ENCODE peak calls at places on chromosomes 2 and 18, in six cellular contexts. O, Z, M, L, X and G are unnamed samples.

GRCh38 chr2:69340101-69340775 is 46.8 kb downstream of the GFPT1 start:
- DNase-seq in M (no peak), X (no peak), Z (no peak), O (no peak), L (no peak), G (no peak)

GRCh38 chr2:169683054-169683424 is 11.2 kb downstream of the CFAP210 start:
- DNase-seq in M (no peak), X (no peak), O (no peak), Z (no peak), L (no peak), G (no peak)

GRCh38 chr2:156322103-156322671 is 10.3 kb downstream of the NR4A2 start:
- DNase-seq in O (no peak), X (no peak), L (no peak), M (no peak), Z (no peak), G (no peak)

GRCh38 chr2:32864337-32864736 is 82.4 kb upstream of the LTBP1 start:
- DNase-seq in Z (no peak), X (no peak), L (no peak), O (no peak), M (no peak), G (no peak)

GRCh38 chr2:43609304-43609883 is 13.6 kb upstream of the THADA start:
- DNase-seq in Z (peak), X (no peak), O (peak), M (peak), L (peak), G (no peak)

GRCh38 chr2:29113891-29114321 is 1.3 kb upstream of the CLIP4 start:
- DNase-seq in X (no peak), O (peak), L (peak), Z (no peak), M (no peak), G (no peak)

GRCh38 chr2:20242727-20243377 is 17.9 kb upstream of the SDC1 start:
- DNase-seq in M (no peak), X (no peak), Z (peak), L (peak), O (no peak), G (no peak)

GRCh38 chr2:239858179-239858578 is 167.0 kb downstream of the NDUFA10 start:
- DNase-seq in M (peak), Z (no peak), X (no peak), O (no peak), L (no peak), G (no peak)

GRCh38 chr2:234251326-234252271 is 201.1 kb downstream of the SPP2 start:
- DNase-seq in O (no peak), Z (peak), X (no peak), L (no peak), M (no peak), G (peak)

GRCh38 chr2:119197529-119198266 is 25.9 kb upstream of the STEAP3 start:
- DNase-seq in L (no peak), M (no peak), O (no peak), X (no peak), Z (peak), G (no peak)

GRCh38 chr2:16314001-16314400 is 351.6 kb downstream of the CYRIA start:
- DNase-seq in Z (no peak), O (no peak), L (no peak), X (no peak), M (no peak), G (no peak)

GRCh38 chr2:19536136-19536535 is 177.7 kb upstream of the OSR1 start:
- DNase-seq in O (no peak), X (no peak), L (no peak), Z (peak), M (no peak), G (no peak)

GRCh38 chr2:120262761-120263428 is 10.2 kb downstream of the RALB start:
- DNase-seq in X (no peak), O (no peak), L (no peak), M (peak), Z (no peak), G (no peak)

GRCh38 chr2:193240752-193241151 is 1046.0 kb upstream of the TMEFF2 start:
- DNase-seq in X (no peak), L (peak), Z (peak), O (no peak), M (peak), G (peak)

GRCh38 chr18:58183226-58183625 is 139.2 kb downstream of the NEDD4L start:
- DNase-seq in X (no peak), L (no peak), M (no peak), O (no peak), Z (no peak), G (peak)

GRCh38 chr18:79863946-79864725 is 66.4 kb downstream of the KCNG2 start:
- DNase-seq in O (no peak), X (no peak), L (no peak), Z (no peak), M (no peak), G (no peak)

GRCh38 chr2:239319261-239319661 is 81.6 kb downstream of the HDAC4 start:
- DNase-seq in Z (no peak), X (no peak), M (peak), O (no peak), L (no peak), G (peak)

GRCh38 chr2:150095361-150095760 is 392.1 kb downstream of the RND3 start:
- DNase-seq in X (no peak), M (no peak), O (no peak), L (no peak), Z (no peak), G (no peak)

GRCh38 chr2:171513719-171514160 is 8.5 kb upstream of the CYBRD1 start:
- DNase-seq in X (no peak), O (no peak), Z (no peak), M (peak), L (no peak), G (no peak)

GRCh38 chr2:9287400-9288059 is 80.9 kb downstream of the ASAP2 start:
- DNase-seq in X (no peak), O (peak), Z (peak), L (no peak), M (no peak), G (no peak)

GRCh38 chr18:2303517-2304238 is 267.6 kb downstream of the METTL4 start:
- DNase-seq in L (no peak), X (no peak), O (no peak), Z (no peak), M (peak), G (no peak)

GRCh38 chr2:217858519-217859466 is 144.0 kb downstream of the TNS1 start:
- DNase-seq in O (no peak), M (no peak), L (peak), X (no peak), Z (peak), G (peak)

GRCh38 chr2:148565272-148565894 is 79.2 kb upstream of the EPC2 start:
- DNase-seq in Z (no peak), O (no peak), M (no peak), L (peak), X (no peak), G (no peak)

GRCh38 chr18:22822024-22822423 is 111.1 kb upstream of the RBBP8 start:
- DNase-seq in X (peak), L (no peak), M (no peak), O (peak), Z (no peak), G (no peak)

GRCh38 chr2:69149631-69150215 is 136.7 kb downstream of the ANTXR1 start:
- DNase-seq in L (peak), M (no peak), X (peak), O (no peak), Z (no peak), G (no peak)

GRCh38 chr2:45892236-45892701 is 240.8 kb downstream of the PRKCE start:
- DNase-seq in L (no peak), X (no peak), O (no peak), M (no peak), Z (no peak), G (no peak)

GRCh38 chr2:55232863-55233657 is 572 bp downstream of the RPS27A start:
- DNase-seq in Z (no peak), O (no peak), L (peak), M (peak), X (no peak), G (no peak)

DNA sequence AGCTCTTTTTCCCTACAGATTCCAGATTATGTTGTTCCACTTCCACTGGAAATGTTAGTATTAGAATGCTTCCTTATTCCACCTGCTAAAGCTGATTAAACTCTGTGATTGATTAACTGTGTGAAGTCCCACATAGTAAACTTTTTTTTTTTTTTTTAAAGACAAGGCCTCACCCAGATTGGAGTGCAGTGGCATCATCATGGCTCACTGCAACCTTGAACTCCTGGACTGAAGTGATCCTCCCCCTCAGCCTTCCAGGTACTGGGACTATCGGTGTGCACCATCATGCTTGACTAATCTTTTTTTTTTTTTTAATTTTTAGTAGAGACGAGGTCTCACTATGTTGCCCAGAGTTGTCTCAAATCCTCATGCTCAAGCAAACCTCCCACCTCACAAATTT is 108.5 kb upstream of the RBMS1 start:
- DNase-seq in Z (peak), O (no peak), L (no peak), X (no peak), M (no peak), G (no peak)
- TF ChIP-seq JUND in Z (no peak), O (no peak), L (no peak), X (no peak), M (no peak), G (no peak)

GRCh38 chr18:42861259-42861658 is 254.2 kb downstream of the RIT2 start:
- DNase-seq in M (no peak), O (no peak), Z (no peak), L (no peak), X (no peak), G (no peak)

GRCh38 chr18:42854558-42854957 is 260.9 kb downstream of the RIT2 start:
- DNase-seq in O (no peak), X (no peak), M (no peak), L (no peak), Z (no peak), G (no peak)

DNA sequence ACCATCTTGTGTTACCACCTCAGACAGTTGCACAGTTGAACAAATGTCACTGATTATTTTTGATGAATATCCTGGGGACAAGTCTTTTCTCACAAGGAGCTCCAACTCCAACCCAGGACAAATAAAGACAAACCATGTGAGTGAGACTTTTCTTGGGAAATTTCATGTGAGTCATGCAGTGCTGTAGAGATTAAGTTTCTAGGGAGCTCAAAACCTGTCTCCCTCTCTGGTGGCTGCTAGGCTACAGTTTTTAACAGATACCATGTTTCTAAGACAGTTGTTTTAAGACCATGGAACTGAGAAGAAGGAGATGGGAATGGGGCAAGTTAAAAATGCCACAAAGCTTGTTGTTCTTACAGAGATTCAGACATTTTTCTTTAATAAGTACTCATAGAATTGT is 255.5 kb downstream of the RIT2 start:
- DNase-seq in Z (no peak), L (no peak), X (no peak), O (no peak), M (no peak), G (no peak)
- TF ChIP-seq JUND in Z (no peak), L (no peak), X (no peak), O (no peak), M (no peak), G (no peak)

GRCh38 chr2:109612991-109613921 is 510 bp downstream of the SEPTIN10 start:
- DNase-seq in Z (peak), L (peak), X (no peak), M (no peak), O (no peak), G (no peak)
- TF ChIP-seq JUND in Z (no peak), L (no peak), X (no peak), M (no peak), O (no peak), G (no peak)

GRCh38 chr18:50607374-50607933 is 47.6 kb downstream of the MAPK4 start:
- DNase-seq in M (no peak), Z (no peak), O (no peak), X (no peak), L (no peak), G (no peak)
- TF ChIP-seq JUND in M (no peak), Z (no peak), O (no peak), X (no peak), L (no peak), G (no peak)

DNA sequence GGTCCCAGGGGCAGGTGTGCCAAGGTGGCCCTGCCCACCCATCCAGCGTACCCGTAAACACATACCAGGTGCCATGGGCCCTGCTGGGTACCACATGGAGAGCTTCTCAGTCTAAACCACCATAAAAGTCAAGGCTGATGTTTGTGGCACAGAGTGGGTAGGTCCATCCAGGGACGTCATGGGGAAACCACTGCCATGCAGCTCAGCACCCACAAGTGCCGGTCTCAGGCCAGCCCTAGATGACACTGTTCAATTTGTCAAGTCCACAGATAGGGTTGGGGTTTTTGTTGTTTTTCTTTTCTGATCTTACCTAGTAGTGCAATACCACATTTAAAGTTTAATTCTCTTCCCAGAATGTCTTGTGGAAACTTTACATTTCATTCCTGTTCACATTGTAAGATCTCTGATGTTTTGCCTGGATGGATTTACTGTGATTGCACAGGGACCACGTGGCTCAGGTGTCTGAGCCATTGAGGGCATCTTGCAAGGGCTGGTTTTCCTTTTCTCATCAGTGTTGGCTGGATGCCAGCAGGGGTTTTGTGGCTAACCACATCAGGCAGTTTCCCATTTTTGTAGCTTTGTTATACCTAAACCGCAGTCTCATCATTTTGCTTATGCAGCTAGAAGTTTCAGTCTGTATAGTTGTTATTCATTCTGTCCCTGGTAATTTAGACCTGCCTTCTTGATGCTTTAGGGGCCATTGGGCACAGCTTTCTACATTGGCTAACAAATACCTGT is 64.7 kb downstream of the STK25 start:
- DNase-seq in Z (no peak), M (no peak), O (no peak), X (no peak), L (peak), G (no peak)
- TF ChIP-seq JUND in Z (no peak), M (no peak), O (no peak), X (no peak), L (no peak), G (no peak)

DNA sequence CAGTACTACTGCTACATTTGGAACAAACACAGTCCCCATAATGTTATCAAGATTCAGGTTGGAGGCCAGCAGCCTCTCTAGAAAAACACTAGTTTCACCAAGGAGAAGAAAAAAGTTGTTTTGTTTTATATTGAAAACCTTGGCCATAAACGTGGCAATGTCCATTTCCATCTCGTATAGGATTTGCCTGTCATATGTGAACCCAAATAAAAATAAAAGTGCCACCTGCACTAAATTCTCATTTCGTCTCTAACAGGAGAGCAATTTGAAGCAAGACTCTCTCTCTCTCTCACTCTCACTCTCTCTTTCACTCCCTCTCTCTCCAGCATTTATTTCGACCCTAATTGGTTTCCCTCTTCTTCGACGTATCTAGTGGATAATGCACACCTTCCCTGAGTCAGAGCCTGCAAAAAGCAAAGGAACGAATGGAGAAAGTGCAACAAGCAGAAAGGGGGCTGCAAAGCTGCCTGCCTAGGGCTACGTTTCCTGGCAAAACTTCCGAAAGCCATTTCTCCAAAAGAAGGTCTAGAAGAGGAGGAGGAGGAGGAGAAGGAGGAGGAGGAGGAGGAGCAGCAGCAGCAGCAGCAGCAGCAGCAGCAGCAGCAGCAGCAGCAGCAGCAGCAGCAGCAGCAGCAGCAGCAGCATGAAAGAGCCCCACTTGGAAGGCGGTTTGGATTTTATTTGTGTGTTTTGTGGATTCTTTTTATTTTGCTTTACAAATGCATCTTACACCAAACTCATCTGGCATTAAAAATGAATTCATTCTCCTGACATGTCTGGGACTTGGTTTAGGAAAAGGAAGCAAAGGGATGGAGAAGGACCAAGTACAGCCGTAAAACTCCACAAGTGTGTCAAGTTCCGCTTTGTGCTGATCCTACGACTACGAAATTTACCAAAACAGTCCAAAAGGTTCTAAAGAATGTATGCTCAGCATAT is 2.1 kb downstream of the TCF4 start:
- DNase-seq in L (no peak), Z (no peak), O (no peak), X (no peak), M (no peak), G (no peak)
- TF ChIP-seq JUND in L (no peak), Z (no peak), O (no peak), X (no peak), M (no peak), G (no peak)

DNA sequence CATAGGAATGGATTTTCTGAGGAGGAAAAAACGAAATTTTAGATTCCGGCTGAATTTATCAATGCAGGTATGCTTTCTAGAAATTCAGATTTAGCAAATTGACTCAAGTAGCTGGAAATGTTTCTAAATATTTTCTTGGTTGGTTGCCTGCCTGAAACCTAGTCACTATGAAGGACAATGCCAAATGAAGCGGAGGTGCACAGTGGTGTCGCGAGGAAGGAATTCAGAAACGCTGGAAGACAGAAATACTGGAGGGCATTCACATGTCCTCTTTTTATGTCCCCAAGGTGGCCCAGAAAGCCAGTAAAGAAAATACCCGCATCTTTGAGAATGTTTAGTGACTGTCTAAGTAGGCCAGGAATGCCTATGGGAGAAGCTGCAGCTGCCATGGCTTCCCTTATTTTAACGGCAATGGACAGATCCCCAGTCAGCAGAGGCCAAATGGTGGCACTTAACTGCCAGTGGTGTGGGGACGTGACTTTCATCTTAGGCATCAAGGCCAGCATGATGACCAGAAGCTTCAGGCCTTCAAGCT is 15.8 kb upstream of the EFR3B start:
- DNase-seq in X (no peak), O (no peak), M (no peak), L (no peak), Z (no peak), G (no peak)
- TF ChIP-seq JUND in X (no peak), O (no peak), M (no peak), L (no peak), Z (no peak), G (no peak)

GRCh38 chr18:23876496-23876895 is 138.1 kb upstream of the TTC39C start:
- DNase-seq in L (no peak), O (no peak), X (no peak), M (no peak), Z (no peak), G (no peak)

GRCh38 chr18:23871410-23871809 is 143.1 kb upstream of the TTC39C start:
- DNase-seq in L (peak), O (no peak), Z (no peak), M (no peak), X (no peak), G (no peak)

GRCh38 chr18:23875966-23876365 is 138.6 kb upstream of the TTC39C start:
- DNase-seq in L (no peak), X (no peak), Z (no peak), M (no peak), O (no peak), G (no peak)

GRCh38 chr18:23870963-23871362 is 143.6 kb upstream of the TTC39C start:
- DNase-seq in X (no peak), O (no peak), Z (no peak), M (no peak), L (no peak), G (no peak)

DNA sequence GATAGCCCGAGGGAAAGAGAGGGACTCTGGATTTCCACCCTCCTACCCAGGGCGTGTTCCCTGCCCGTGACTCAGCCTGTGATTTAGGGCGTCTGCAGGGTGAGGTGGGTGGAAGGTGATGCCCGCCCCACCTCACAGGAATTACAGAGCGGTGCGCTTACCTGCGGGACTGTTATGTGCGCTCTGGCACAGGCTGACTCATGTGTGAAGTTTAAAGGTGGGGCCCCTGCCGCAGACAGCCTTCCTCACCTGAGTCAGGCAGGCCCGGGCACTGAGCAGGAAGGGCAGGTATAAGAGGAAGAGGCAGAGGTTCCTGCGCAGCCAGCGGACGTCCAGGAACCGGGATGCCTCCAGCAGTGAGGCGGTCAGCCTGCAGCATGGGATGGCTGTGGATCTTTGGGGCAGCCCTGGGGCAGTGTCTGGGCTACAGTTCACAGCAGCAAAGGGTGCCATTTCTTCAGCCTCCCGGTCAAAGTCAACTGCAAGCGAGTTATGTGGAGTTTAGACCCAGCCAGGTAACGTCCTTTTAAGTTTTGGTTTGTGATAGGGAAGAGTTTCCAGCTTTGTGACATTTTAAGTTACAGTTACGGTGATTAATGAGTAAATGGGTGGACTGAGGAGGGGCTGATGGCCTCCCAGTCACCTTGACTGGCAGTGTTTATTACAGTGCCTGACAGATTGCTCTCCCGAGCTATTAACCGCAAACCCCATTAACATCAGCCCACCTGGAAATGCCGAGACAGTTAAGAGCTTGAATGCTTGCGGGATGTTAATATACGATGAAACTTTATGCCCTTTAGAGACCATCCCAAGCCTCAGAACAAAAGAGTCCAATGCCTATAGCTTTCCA is 141.6 kb upstream of the TTC39C start:
- DNase-seq in Z (no peak), M (no peak), X (no peak), L (no peak), O (peak), G (no peak)
- TF ChIP-seq JUND in Z (no peak), M (no peak), X (no peak), L (no peak), O (peak), G (no peak)